ENCODE peak calls at places on chromosomes 12 and 14, in four cellular contexts. H is mesothelial cell of epicardium, Q is fibroblast of pulmonary artery, F is GM18507. J is an unnamed sample.

GRCh38 chr12:75909714-75910451 is 121.7 kb downstream of the PHLDA1 start:
- DNase-seq in H (no peak), Q (peak; percentile 49), F (no peak), J (no peak)

GRCh38 chr12:89160716-89161123 is 191.6 kb downstream of the DUSP6 start:
- DNase-seq in H (no peak), Q (peak; percentile 70), F (no peak), J (no peak)

GRCh38 chr14:87160964-87161363 is 832.0 kb downstream of the GALC start:
- DNase-seq in H (no peak), Q (no peak), F (no peak), J (no peak)

GRCh38 chr14:99910337-99911268 is 117.4 kb downstream of the EML1 start:
- DNase-seq in H (no peak), Q (peak; percentile 62), F (no peak), J (no peak)

GRCh38 chr14:53304726-53305381 is 151.7 kb upstream of the DDHD1 start:
- DNase-seq in H (no peak), Q (no peak), F (no peak), J (no peak)

GRCh38 chr14:96914729-96915128 is 117.5 kb downstream of the VRK1 start:
- DNase-seq in H (no peak), Q (no peak), F (no peak), J (no peak)

GRCh38 chr14:55705651-55706340 is 125.8 kb downstream of the KTN1 start:
- DNase-seq in H (no peak), Q (no peak), F (no peak), J (no peak)

GRCh38 chr12:24853588-24853987 is 95.3 kb downstream of the BCAT1 start:
- DNase-seq in H (no peak), Q (peak; percentile 59), F (no peak), J (no peak)

GRCh38 chr14:56328021-56328420 is 209.8 kb downstream of the PELI2 start:
- DNase-seq in H (no peak), Q (no peak), F (no peak), J (no peak)

GRCh38 chr14:64407329-64407728 is 19.2 kb downstream of the MTHFD1 start:
- DNase-seq in H (no peak), Q (no peak), F (no peak), J (no peak)

GRCh38 chr14:95185452-95186392 is 28.4 kb upstream of the DICER1 start:
- DNase-seq in H (no peak), Q (peak; percentile 95), F (no peak), J (no peak)

GRCh38 chr12:46892887-46893286 is 67.1 kb upstream of the SLC38A4 start:
- DNase-seq in H (no peak), Q (no peak), F (no peak), J (no peak)

GRCh38 chr12:54385251-54385914 is 850 bp upstream of the ZNF385A start:
- DNase-seq in H (no peak), Q (no peak), F (no peak), J (no peak)

GRCh38 chr14:73339846-73340565 is 102.7 kb downstream of the PAPLN start:
- DNase-seq in H (no peak), Q (no peak), F (no peak), J (no peak)

GRCh38 chr14:70789961-70790360 is 19.4 kb downstream of the MAP3K9 start:
- DNase-seq in H (no peak), Q (no peak), F (no peak), J (no peak)

GRCh38 chr14:65423986-65424385 is 11.5 kb downstream of the FUT8 start:
- DNase-seq in H (no peak), Q (no peak), F (no peak), J (no peak)

GRCh38 chr12:64744422-64745258 is 14.6 kb downstream of the GNS start:
- DNase-seq in H (no peak), Q (peak; percentile 50), F (no peak), J (no peak)

GRCh38 chr14:58072288-58073071 is 79.5 kb downstream of the ARMH4 start:
- DNase-seq in H (no peak), Q (peak; percentile 85), F (peak; percentile 26), J (peak; percentile 23)

GRCh38 chr14:35213869-35214387 is 78.3 kb upstream of the PSMA6 start:
- DNase-seq in H (no peak), Q (peak; percentile 49), F (no peak), J (no peak)

GRCh38 chr14:104085032-104085888 is at the start of gene ASPG:
- DNase-seq in H (peak; percentile 29), Q (no peak), F (no peak), J (peak; percentile 39)

GRCh38 chr12:56601503-56601902 is 28.6 kb downstream of the BAZ2A start:
- DNase-seq in H (no peak), Q (peak; percentile 25), F (no peak), J (no peak)

GRCh38 chr12:53474077-53474476 is 22.2 kb downstream of the PCBP2 start:
- DNase-seq in H (no peak), Q (no peak), F (no peak), J (no peak)

GRCh38 chr14:100440758-100441203 is 117.6 kb downstream of the SLC25A47 start:
- DNase-seq in H (no peak), Q (peak; percentile 20), F (no peak), J (no peak)

GRCh38 chr14:103021817-103022668 is 35.3 kb downstream of the CDC42BPB start:
- DNase-seq in H (no peak), Q (peak; percentile 27), F (no peak), J (no peak)

GRCh38 chr12:64006211-64006610 is 161.7 kb downstream of the SRGAP1 start:
- DNase-seq in H (no peak), Q (peak; percentile 54), F (no peak), J (no peak)

GRCh38 chr12:49740930-49741881 is at the start of gene TMBIM6:
- DNase-seq in H (peak; percentile 94), Q (peak; percentile 100), F (peak; percentile 87), J (peak; percentile 79)

GRCh38 chr12:115210533-115211252 is 526.7 kb upstream of the TBX3 start:
- DNase-seq in H (no peak), Q (no peak), F (no peak), J (no peak)

GRCh38 chr12:81222841-81223595 is 145.1 kb downstream of the ACSS3 start:
- DNase-seq in H (no peak), Q (no peak), F (no peak), J (no peak)

GRCh38 chr12:56487448-56488040 is 417 bp downstream of the GLS2 start:
- DNase-seq in H (no peak), Q (peak; percentile 6), F (no peak), J (peak; percentile 35)